ENCODE peak calls at places on chromosomes 1 and 21, in six cellular contexts. One of them, this sample, is unnamed.

GRCh38 chr1:64941466-64942117 is 24.8 kb downstream of the JAK1 start:
- DNase-seq in H1: no peak
- DNase-seq in H9: no peak
- DNase-seq in trophoblast cell: no peak
- DNase-seq in IMR-90: no peak
- DNase-seq in neuronal stem cell: no peak
- DNase-seq in this sample: no peak

GRCh38 chr1:28259935-28260802 is 851 bp downstream of the SESN2 start:
- DNase-seq in H1: peak
- DNase-seq in neuronal stem cell: peak
- DNase-seq in IMR-90: peak
- DNase-seq in H9: peak
- DNase-seq in trophoblast cell: peak
- DNase-seq in this sample: peak

GRCh38 chr1:57945045-57945444 is 521.2 kb upstream of the DAB1 start:
- DNase-seq in IMR-90: no peak
- DNase-seq in neuronal stem cell: no peak
- DNase-seq in H9: no peak
- DNase-seq in trophoblast cell: no peak
- DNase-seq in H1: no peak
- DNase-seq in this sample: no peak

GRCh38 chr1:61444277-61444676 is 280.7 kb downstream of the TM2D1 start:
- DNase-seq in IMR-90: no peak
- DNase-seq in neuronal stem cell: no peak
- DNase-seq in H1: no peak
- DNase-seq in trophoblast cell: no peak
- DNase-seq in H9: no peak
- DNase-seq in this sample: no peak

GRCh38 chr1:118335372-118335771 is 150.3 kb upstream of the SPAG17 start:
- DNase-seq in H1: no peak
- DNase-seq in neuronal stem cell: no peak
- DNase-seq in IMR-90: peak
- DNase-seq in H9: no peak
- DNase-seq in trophoblast cell: no peak
- DNase-seq in this sample: no peak

GRCh38 chr21:33770542-33770941 is 128.2 kb downstream of the ITSN1 start:
- DNase-seq in H9: no peak
- DNase-seq in IMR-90: no peak
- DNase-seq in neuronal stem cell: no peak
- DNase-seq in trophoblast cell: no peak
- DNase-seq in H1: no peak
- DNase-seq in this sample: no peak

GRCh38 chr1:201696217-201696761 is 132.7 kb upstream of the IPO9 start:
- DNase-seq in neuronal stem cell: no peak
- DNase-seq in H9: no peak
- DNase-seq in trophoblast cell: peak
- DNase-seq in H1: no peak
- DNase-seq in IMR-90: peak
- DNase-seq in this sample: peak

GRCh38 chr1:172394167-172394751 is 26.2 kb upstream of the C1orf105 start:
- DNase-seq in neuronal stem cell: no peak
- DNase-seq in IMR-90: peak
- DNase-seq in H1: no peak
- DNase-seq in trophoblast cell: no peak
- DNase-seq in H9: no peak
- DNase-seq in this sample: peak

GRCh38 chr21:37208741-37209225 is 58.4 kb downstream of the VPS26C start:
- DNase-seq in neuronal stem cell: no peak
- DNase-seq in IMR-90: no peak
- DNase-seq in trophoblast cell: no peak
- DNase-seq in H1: no peak
- DNase-seq in H9: no peak
- DNase-seq in this sample: no peak

GRCh38 chr1:16402742-16403141 is 34.5 kb downstream of the SPATA21 start:
- DNase-seq in H9: no peak
- DNase-seq in trophoblast cell: peak
- DNase-seq in H1: no peak
- DNase-seq in neuronal stem cell: no peak
- DNase-seq in IMR-90: no peak
- DNase-seq in this sample: peak

GRCh38 chr1:169914534-169914933 is 20.8 kb upstream of the SCYL3 start:
- DNase-seq in trophoblast cell: no peak
- DNase-seq in H1: no peak
- DNase-seq in neuronal stem cell: no peak
- DNase-seq in IMR-90: peak
- DNase-seq in H9: no peak
- DNase-seq in this sample: no peak

GRCh38 chr1:232868793-232869491 is 63.7 kb downstream of the MAP10 start:
- DNase-seq in H1: no peak
- DNase-seq in trophoblast cell: peak
- DNase-seq in IMR-90: peak
- DNase-seq in H9: no peak
- DNase-seq in neuronal stem cell: no peak
- DNase-seq in this sample: peak

GRCh38 chr1:187570166-187570565 is 741.4 kb downstream of the PLA2G4A start:
- DNase-seq in IMR-90: no peak
- DNase-seq in H9: no peak
- DNase-seq in neuronal stem cell: no peak
- DNase-seq in trophoblast cell: no peak
- DNase-seq in H1: no peak
- DNase-seq in this sample: no peak

GRCh38 chr1:27525296-27526271 is 35.6 kb upstream of the WASF2 start:
- DNase-seq in H9: peak
- DNase-seq in trophoblast cell: no peak
- DNase-seq in IMR-90: peak
- DNase-seq in neuronal stem cell: no peak
- DNase-seq in H1: peak
- DNase-seq in this sample: peak

GRCh38 chr1:109634292-109634691 is 14.7 kb downstream of the AMPD2 start:
- DNase-seq in H1: no peak
- DNase-seq in IMR-90: no peak
- DNase-seq in H9: peak
- DNase-seq in trophoblast cell: no peak
- DNase-seq in neuronal stem cell: no peak
- DNase-seq in this sample: no peak

GRCh38 chr21:30962013-30962412 is 76.3 kb downstream of the KRTAP19-8 start:
- DNase-seq in H9: peak
- DNase-seq in IMR-90: no peak
- DNase-seq in neuronal stem cell: no peak
- DNase-seq in H1: no peak
- DNase-seq in trophoblast cell: no peak
- DNase-seq in this sample: no peak

GRCh38 chr1:106975944-106976343 is 80.5 kb upstream of the PRMT6 start:
- DNase-seq in H9: peak
- DNase-seq in neuronal stem cell: no peak
- DNase-seq in H1: no peak
- DNase-seq in trophoblast cell: no peak
- DNase-seq in IMR-90: peak
- DNase-seq in this sample: no peak

GRCh38 chr1:33852711-33853110 is 11.2 kb upstream of the HMGB4 start:
- DNase-seq in trophoblast cell: no peak
- DNase-seq in H9: no peak
- DNase-seq in neuronal stem cell: no peak
- DNase-seq in IMR-90: no peak
- DNase-seq in H1: no peak
- DNase-seq in this sample: no peak

DNA sequence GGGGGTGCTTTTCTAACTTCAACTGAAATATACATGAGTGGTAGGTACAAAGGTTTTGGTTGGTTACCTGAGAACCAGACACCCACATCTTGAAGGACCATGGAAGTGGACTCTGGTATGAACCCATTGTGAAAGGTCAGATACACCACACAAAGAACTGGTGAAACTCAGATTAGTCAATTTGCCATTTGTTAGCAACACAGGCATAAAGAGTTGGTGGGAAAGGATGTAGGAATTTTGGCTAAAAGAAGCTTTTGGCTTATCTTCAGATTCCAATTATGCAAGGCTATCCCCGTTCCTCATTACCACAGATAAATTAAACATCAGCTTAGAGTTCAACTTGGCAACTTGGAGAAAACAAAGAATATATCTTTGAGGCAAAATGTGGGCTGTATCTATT is 87.0 kb upstream of the IRF2BP2 start:
- DNase-seq in trophoblast cell: no peak
- DNase-seq in neuronal stem cell: no peak
- DNase-seq in IMR-90: peak
- DNase-seq in H1: no peak
- DNase-seq in H9: no peak
- DNase-seq in this sample: no peak
- H3K27ac ChIP-seq in trophoblast cell: no peak
- H3K27ac ChIP-seq in neuronal stem cell: no peak
- H3K27ac ChIP-seq in IMR-90: no peak
- H3K27ac ChIP-seq in H1: no peak
- H3K27ac ChIP-seq in H9: no peak
- H3K27ac ChIP-seq in this sample: no peak

DNA sequence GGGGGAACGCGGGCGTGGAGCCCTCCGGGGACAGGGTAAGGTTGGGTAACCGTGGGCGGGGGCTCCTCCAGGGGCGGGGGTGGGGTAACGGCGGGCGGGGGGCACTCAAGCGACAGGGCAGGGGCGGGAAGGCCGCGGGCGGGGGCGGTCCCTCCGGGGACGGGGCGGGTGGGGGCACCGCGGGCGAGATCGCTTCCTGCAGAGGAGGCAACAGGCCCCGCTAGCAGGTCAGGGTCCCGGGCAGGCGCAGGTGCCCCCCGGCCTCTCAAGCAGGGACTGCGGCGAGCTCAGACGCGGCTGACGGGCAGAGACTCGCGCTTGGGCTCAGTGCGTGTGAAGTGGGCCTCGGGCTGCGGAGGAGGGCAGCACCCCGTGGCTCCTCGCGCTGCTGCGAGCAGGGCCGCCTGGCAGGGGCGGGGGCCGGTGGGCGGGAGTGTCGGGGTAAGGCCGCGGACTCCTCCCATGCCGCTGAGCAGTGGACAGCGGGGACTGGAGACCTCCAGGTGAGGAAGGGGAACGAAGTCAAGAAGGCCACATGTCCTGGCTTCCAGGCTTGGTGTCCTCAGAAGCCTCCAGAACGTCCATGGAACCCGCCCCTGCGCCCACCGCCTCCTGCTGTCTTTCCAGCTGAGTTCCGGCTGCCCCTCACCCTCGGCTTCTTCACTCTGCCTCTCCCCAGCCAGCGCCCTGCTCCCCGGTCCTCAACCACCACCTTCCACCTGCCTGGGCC is 627 bp upstream of the GNB1 start:
- DNase-seq in trophoblast cell: peak
- DNase-seq in IMR-90: peak
- DNase-seq in H1: no peak
- DNase-seq in neuronal stem cell: peak
- DNase-seq in H9: peak
- DNase-seq in this sample: peak
- H2AFZ ChIP-seq in trophoblast cell: peak
- H2AFZ ChIP-seq in IMR-90: peak
- H2AFZ ChIP-seq in H1: no peak
- H2AFZ ChIP-seq in neuronal stem cell: peak
- H2AFZ ChIP-seq in H9: no peak
- H2AFZ ChIP-seq in this sample: peak

GRCh38 chr1:205480349-205481278 is 23.9 kb upstream of the CDK18 start:
- DNase-seq in trophoblast cell: no peak
- DNase-seq in neuronal stem cell: no peak
- DNase-seq in IMR-90: no peak
- DNase-seq in H1: no peak
- DNase-seq in H9: no peak
- DNase-seq in this sample: no peak
- H4K91ac ChIP-seq in trophoblast cell: no peak
- H4K91ac ChIP-seq in neuronal stem cell: peak
- H4K91ac ChIP-seq in IMR-90: no peak
- H4K91ac ChIP-seq in H1: peak
- H4K91ac ChIP-seq in H9: no peak
- H4K91ac ChIP-seq in this sample: no peak

GRCh38 chr1:213452504-213452903 is 401.5 kb downstream of the RPS6KC1 start:
- DNase-seq in IMR-90: no peak
- DNase-seq in neuronal stem cell: no peak
- DNase-seq in H1: no peak
- DNase-seq in H9: no peak
- DNase-seq in trophoblast cell: no peak
- DNase-seq in this sample: no peak

GRCh38 chr1:213457733-213458132 is 406.7 kb downstream of the RPS6KC1 start:
- DNase-seq in trophoblast cell: peak
- DNase-seq in IMR-90: no peak
- DNase-seq in H9: no peak
- DNase-seq in neuronal stem cell: no peak
- DNase-seq in H1: no peak
- DNase-seq in this sample: no peak

GRCh38 chr1:213457097-213457680 is 406.1 kb downstream of the RPS6KC1 start:
- DNase-seq in trophoblast cell: no peak
- DNase-seq in H9: no peak
- DNase-seq in neuronal stem cell: no peak
- DNase-seq in IMR-90: no peak
- DNase-seq in H1: no peak
- DNase-seq in this sample: no peak
- H3K27ac ChIP-seq in trophoblast cell: no peak
- H3K27ac ChIP-seq in H9: no peak
- H3K27ac ChIP-seq in neuronal stem cell: no peak
- H3K27ac ChIP-seq in IMR-90: no peak
- H3K27ac ChIP-seq in H1: no peak
- H3K27ac ChIP-seq in this sample: no peak

DNA sequence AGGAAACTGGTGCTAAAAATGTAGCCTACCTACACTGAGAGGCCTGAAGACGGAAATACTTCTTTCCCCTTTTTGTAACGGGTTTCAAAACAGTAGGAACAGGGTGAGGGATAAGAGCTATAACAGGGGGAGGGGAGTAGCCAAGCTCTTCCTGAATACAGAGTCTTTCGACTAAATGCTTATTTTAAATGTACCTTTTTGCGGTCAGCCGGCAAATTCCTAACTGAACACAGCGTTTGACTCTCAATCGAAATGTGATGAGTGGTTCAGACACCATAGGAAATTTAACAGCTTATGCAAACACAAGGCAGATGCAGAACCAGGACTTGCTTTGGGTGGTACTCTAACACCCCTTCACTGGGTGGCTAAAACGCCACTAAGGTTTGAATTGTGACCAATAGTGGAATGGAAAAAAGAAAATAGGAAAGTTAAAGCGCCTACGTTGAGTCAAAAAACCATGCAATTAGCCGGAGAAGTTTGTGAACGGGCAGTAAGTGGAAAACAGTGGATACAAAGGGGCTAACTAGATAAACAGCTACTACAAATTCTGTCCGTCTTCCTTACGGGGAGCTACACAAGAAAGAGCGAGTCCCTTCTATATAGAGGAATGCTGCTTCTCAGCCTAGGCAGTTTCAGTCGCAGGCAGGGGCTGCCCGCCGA is 1.7 kb downstream of the EGLN1 start:
- DNase-seq in neuronal stem cell: peak
- DNase-seq in trophoblast cell: peak
- DNase-seq in IMR-90: peak
- DNase-seq in H1: no peak
- DNase-seq in H9: no peak
- DNase-seq in this sample: peak
- H2AFZ ChIP-seq in neuronal stem cell: peak
- H2AFZ ChIP-seq in trophoblast cell: no peak
- H2AFZ ChIP-seq in IMR-90: peak
- H2AFZ ChIP-seq in H1: no peak
- H2AFZ ChIP-seq in H9: no peak
- H2AFZ ChIP-seq in this sample: no peak

This sample was measured in mesenchymal stem cell.